ENCODE peak calls at places on chromosomes 4 and X, in nine cellular contexts. One of them, this sample, is unnamed.
A peak's percentile ranks its signal among the peaks of the same experiment; 100 is the strongest.

GRCh38 chr4:86942185-86942666 is 7.4 kb downstream of the AFF1 start:
- DNase-seq in posterior cingulate gyrus: no peak
- DNase-seq in AG08395: no peak
- DNase-seq in activated CD4-positive, CD25-positive, alpha-beta regulatory T cell treated with anti-CD3 and anti-CD28 coated beads, Interleukin-2, amount 50 U/mL, for 16 hours: no peak
- DNase-seq in heart right ventricle: no peak
- DNase-seq in AG08396: no peak
- DNase-seq in RPMI8226: no peak
- DNase-seq in right atrium auricular region: no peak
- DNase-seq in activated CD4-positive, alpha-beta T cell treated with anti-CD3 and anti-CD28 coated beads for 24 hours: no peak
- DNase-seq in this sample: no peak

GRCh38 chr4:4541040-4541631 is 712 bp downstream of the STX18 start:
- DNase-seq in posterior cingulate gyrus: no peak
- DNase-seq in AG08395: peak; percentile 50
- DNase-seq in activated CD4-positive, CD25-positive, alpha-beta regulatory T cell treated with anti-CD3 and anti-CD28 coated beads, Interleukin-2, amount 50 U/mL, for 16 hours: no peak
- DNase-seq in heart right ventricle: no peak
- DNase-seq in AG08396: peak; percentile 65
- DNase-seq in RPMI8226: peak; percentile 15
- DNase-seq in right atrium auricular region: no peak
- DNase-seq in activated CD4-positive, alpha-beta T cell treated with anti-CD3 and anti-CD28 coated beads for 24 hours: peak; percentile 3
- DNase-seq in this sample: peak; percentile 61

GRCh38 chrX:54807524-54808108 is at the start of gene MAGED2:
- DNase-seq in posterior cingulate gyrus: peak; percentile 20
- DNase-seq in AG08395: peak; percentile 14
- DNase-seq in activated CD4-positive, CD25-positive, alpha-beta regulatory T cell treated with anti-CD3 and anti-CD28 coated beads, Interleukin-2, amount 50 U/mL, for 16 hours: no peak
- DNase-seq in heart right ventricle: peak; percentile 38
- DNase-seq in AG08396: peak; percentile 31
- DNase-seq in RPMI8226: peak; percentile 12
- DNase-seq in right atrium auricular region: no peak
- DNase-seq in activated CD4-positive, alpha-beta T cell treated with anti-CD3 and anti-CD28 coated beads for 24 hours: no peak
- DNase-seq in this sample: no peak

GRCh38 chrX:3699841-3700381 is 13.5 kb downstream of the PRKX start:
- DNase-seq in posterior cingulate gyrus: no peak
- DNase-seq in AG08395: no peak
- DNase-seq in activated CD4-positive, CD25-positive, alpha-beta regulatory T cell treated with anti-CD3 and anti-CD28 coated beads, Interleukin-2, amount 50 U/mL, for 16 hours: no peak
- DNase-seq in heart right ventricle: no peak
- DNase-seq in AG08396: no peak
- DNase-seq in RPMI8226: peak; percentile 36
- DNase-seq in right atrium auricular region: no peak
- DNase-seq in activated CD4-positive, alpha-beta T cell treated with anti-CD3 and anti-CD28 coated beads for 24 hours: no peak
- DNase-seq in this sample: no peak

GRCh38 chr4:188887905-188888304 is 748.7 kb downstream of the TRIML1 start:
- DNase-seq in posterior cingulate gyrus: no peak
- DNase-seq in AG08395: no peak
- DNase-seq in activated CD4-positive, CD25-positive, alpha-beta regulatory T cell treated with anti-CD3 and anti-CD28 coated beads, Interleukin-2, amount 50 U/mL, for 16 hours: no peak
- DNase-seq in heart right ventricle: no peak
- DNase-seq in AG08396: no peak
- DNase-seq in RPMI8226: no peak
- DNase-seq in right atrium auricular region: no peak
- DNase-seq in activated CD4-positive, alpha-beta T cell treated with anti-CD3 and anti-CD28 coated beads for 24 hours: no peak
- DNase-seq in this sample: no peak

GRCh38 chrX:123199338-123199737 is 15.3 kb downstream of the GRIA3 start:
- DNase-seq in posterior cingulate gyrus: no peak
- DNase-seq in AG08395: no peak
- DNase-seq in activated CD4-positive, CD25-positive, alpha-beta regulatory T cell treated with anti-CD3 and anti-CD28 coated beads, Interleukin-2, amount 50 U/mL, for 16 hours: no peak
- DNase-seq in heart right ventricle: no peak
- DNase-seq in AG08396: no peak
- DNase-seq in RPMI8226: no peak
- DNase-seq in right atrium auricular region: no peak
- DNase-seq in activated CD4-positive, alpha-beta T cell treated with anti-CD3 and anti-CD28 coated beads for 24 hours: no peak
- DNase-seq in this sample: no peak

GRCh38 chr4:110540606-110541440 is 64.9 kb downstream of the ENPEP start:
- DNase-seq in posterior cingulate gyrus: no peak
- DNase-seq in AG08395: peak; percentile 41
- DNase-seq in activated CD4-positive, CD25-positive, alpha-beta regulatory T cell treated with anti-CD3 and anti-CD28 coated beads, Interleukin-2, amount 50 U/mL, for 16 hours: no peak
- DNase-seq in heart right ventricle: no peak
- DNase-seq in AG08396: no peak
- DNase-seq in RPMI8226: no peak
- DNase-seq in right atrium auricular region: no peak
- DNase-seq in activated CD4-positive, alpha-beta T cell treated with anti-CD3 and anti-CD28 coated beads for 24 hours: no peak
- DNase-seq in this sample: peak; percentile 90

GRCh38 chrX:47613082-47613481 is 6.6 kb downstream of the SYN1 start:
- DNase-seq in posterior cingulate gyrus: peak; percentile 61
- DNase-seq in AG08395: no peak
- DNase-seq in activated CD4-positive, CD25-positive, alpha-beta regulatory T cell treated with anti-CD3 and anti-CD28 coated beads, Interleukin-2, amount 50 U/mL, for 16 hours: no peak
- DNase-seq in heart right ventricle: no peak
- DNase-seq in AG08396: no peak
- DNase-seq in RPMI8226: no peak
- DNase-seq in right atrium auricular region: no peak
- DNase-seq in activated CD4-positive, alpha-beta T cell treated with anti-CD3 and anti-CD28 coated beads for 24 hours: no peak
- DNase-seq in this sample: no peak

GRCh38 chr4:85603437-85604336 is 128.7 kb downstream of the ARHGAP24 start:
- DNase-seq in posterior cingulate gyrus: no peak
- DNase-seq in AG08395: no peak
- DNase-seq in activated CD4-positive, CD25-positive, alpha-beta regulatory T cell treated with anti-CD3 and anti-CD28 coated beads, Interleukin-2, amount 50 U/mL, for 16 hours: no peak
- DNase-seq in heart right ventricle: no peak
- DNase-seq in AG08396: no peak
- DNase-seq in RPMI8226: peak; percentile 43
- DNase-seq in right atrium auricular region: no peak
- DNase-seq in activated CD4-positive, alpha-beta T cell treated with anti-CD3 and anti-CD28 coated beads for 24 hours: no peak
- DNase-seq in this sample: peak; percentile 53

GRCh38 chrX:18998653-18999052 is 14.7 kb upstream of the PHKA2 start:
- DNase-seq in posterior cingulate gyrus: no peak
- DNase-seq in AG08395: no peak
- DNase-seq in activated CD4-positive, CD25-positive, alpha-beta regulatory T cell treated with anti-CD3 and anti-CD28 coated beads, Interleukin-2, amount 50 U/mL, for 16 hours: no peak
- DNase-seq in heart right ventricle: no peak
- DNase-seq in AG08396: no peak
- DNase-seq in RPMI8226: no peak
- DNase-seq in right atrium auricular region: no peak
- DNase-seq in activated CD4-positive, alpha-beta T cell treated with anti-CD3 and anti-CD28 coated beads for 24 hours: no peak
- DNase-seq in this sample: no peak

GRCh38 chr4:127049506-127049905 is 583.3 kb upstream of the INTU start:
- DNase-seq in posterior cingulate gyrus: no peak
- DNase-seq in AG08395: no peak
- DNase-seq in activated CD4-positive, CD25-positive, alpha-beta regulatory T cell treated with anti-CD3 and anti-CD28 coated beads, Interleukin-2, amount 50 U/mL, for 16 hours: no peak
- DNase-seq in heart right ventricle: no peak
- DNase-seq in AG08396: no peak
- DNase-seq in RPMI8226: no peak
- DNase-seq in right atrium auricular region: no peak
- DNase-seq in activated CD4-positive, alpha-beta T cell treated with anti-CD3 and anti-CD28 coated beads for 24 hours: no peak
- DNase-seq in this sample: peak; percentile 49

GRCh38 chrX:10648608-10649007 is 28.2 kb upstream of the MID1 start:
- DNase-seq in posterior cingulate gyrus: no peak
- DNase-seq in AG08395: peak; percentile 38
- DNase-seq in activated CD4-positive, CD25-positive, alpha-beta regulatory T cell treated with anti-CD3 and anti-CD28 coated beads, Interleukin-2, amount 50 U/mL, for 16 hours: no peak
- DNase-seq in heart right ventricle: no peak
- DNase-seq in AG08396: no peak
- DNase-seq in RPMI8226: no peak
- DNase-seq in right atrium auricular region: no peak
- DNase-seq in activated CD4-positive, alpha-beta T cell treated with anti-CD3 and anti-CD28 coated beads for 24 hours: no peak
- DNase-seq in this sample: peak; percentile 76

GRCh38 chr4:153269223-153269990 is 65.2 kb downstream of the TRIM2 start:
- DNase-seq in posterior cingulate gyrus: no peak
- DNase-seq in AG08395: no peak
- DNase-seq in activated CD4-positive, CD25-positive, alpha-beta regulatory T cell treated with anti-CD3 and anti-CD28 coated beads, Interleukin-2, amount 50 U/mL, for 16 hours: no peak
- DNase-seq in heart right ventricle: no peak
- DNase-seq in AG08396: no peak
- DNase-seq in RPMI8226: no peak
- DNase-seq in right atrium auricular region: no peak
- DNase-seq in activated CD4-positive, alpha-beta T cell treated with anti-CD3 and anti-CD28 coated beads for 24 hours: no peak
- DNase-seq in this sample: no peak

GRCh38 chr4:61200195-61200990 is at the start of gene ADGRL3:
- DNase-seq in posterior cingulate gyrus: peak; percentile 71
- DNase-seq in AG08395: no peak
- DNase-seq in activated CD4-positive, CD25-positive, alpha-beta regulatory T cell treated with anti-CD3 and anti-CD28 coated beads, Interleukin-2, amount 50 U/mL, for 16 hours: no peak
- DNase-seq in heart right ventricle: peak; percentile 41
- DNase-seq in AG08396: peak; percentile 20
- DNase-seq in RPMI8226: no peak
- DNase-seq in right atrium auricular region: no peak
- DNase-seq in activated CD4-positive, alpha-beta T cell treated with anti-CD3 and anti-CD28 coated beads for 24 hours: no peak
- DNase-seq in this sample: no peak

GRCh38 chr4:20299515-20299914 is 47.8 kb downstream of the SLIT2 start:
- DNase-seq in posterior cingulate gyrus: no peak
- DNase-seq in AG08395: no peak
- DNase-seq in activated CD4-positive, CD25-positive, alpha-beta regulatory T cell treated with anti-CD3 and anti-CD28 coated beads, Interleukin-2, amount 50 U/mL, for 16 hours: no peak
- DNase-seq in heart right ventricle: no peak
- DNase-seq in AG08396: peak; percentile 23
- DNase-seq in RPMI8226: peak; percentile 4
- DNase-seq in right atrium auricular region: no peak
- DNase-seq in activated CD4-positive, alpha-beta T cell treated with anti-CD3 and anti-CD28 coated beads for 24 hours: no peak
- DNase-seq in this sample: no peak

GRCh38 chr4:76197001-76197743 is 16.5 kb downstream of the SCARB2 start:
- DNase-seq in posterior cingulate gyrus: no peak
- DNase-seq in AG08395: no peak
- DNase-seq in activated CD4-positive, CD25-positive, alpha-beta regulatory T cell treated with anti-CD3 and anti-CD28 coated beads, Interleukin-2, amount 50 U/mL, for 16 hours: no peak
- DNase-seq in heart right ventricle: no peak
- DNase-seq in AG08396: no peak
- DNase-seq in RPMI8226: no peak
- DNase-seq in right atrium auricular region: no peak
- DNase-seq in activated CD4-positive, alpha-beta T cell treated with anti-CD3 and anti-CD28 coated beads for 24 hours: no peak
- DNase-seq in this sample: peak; percentile 51

GRCh38 chr4:27278615-27279014 is 418.0 kb downstream of the STIM2 start:
- DNase-seq in posterior cingulate gyrus: no peak
- DNase-seq in AG08395: peak; percentile 10
- DNase-seq in activated CD4-positive, CD25-positive, alpha-beta regulatory T cell treated with anti-CD3 and anti-CD28 coated beads, Interleukin-2, amount 50 U/mL, for 16 hours: no peak
- DNase-seq in heart right ventricle: no peak
- DNase-seq in AG08396: peak; percentile 4
- DNase-seq in RPMI8226: peak; percentile 28
- DNase-seq in right atrium auricular region: no peak
- DNase-seq in activated CD4-positive, alpha-beta T cell treated with anti-CD3 and anti-CD28 coated beads for 24 hours: no peak
- DNase-seq in this sample: peak; percentile 61

GRCh38 chr4:52982246-52982950 is 120.3 kb downstream of the RASL11B start:
- DNase-seq in posterior cingulate gyrus: no peak
- DNase-seq in AG08395: peak; percentile 67
- DNase-seq in activated CD4-positive, CD25-positive, alpha-beta regulatory T cell treated with anti-CD3 and anti-CD28 coated beads, Interleukin-2, amount 50 U/mL, for 16 hours: no peak
- DNase-seq in heart right ventricle: no peak
- DNase-seq in AG08396: peak; percentile 61
- DNase-seq in RPMI8226: no peak
- DNase-seq in right atrium auricular region: no peak
- DNase-seq in activated CD4-positive, alpha-beta T cell treated with anti-CD3 and anti-CD28 coated beads for 24 hours: no peak
- DNase-seq in this sample: peak; percentile 40

GRCh38 chrX:323721-324628 is 5.4 kb upstream of the GTPBP6 start:
- DNase-seq in posterior cingulate gyrus: peak; percentile 35
- DNase-seq in AG08395: no peak
- DNase-seq in activated CD4-positive, CD25-positive, alpha-beta regulatory T cell treated with anti-CD3 and anti-CD28 coated beads, Interleukin-2, amount 50 U/mL, for 16 hours: no peak
- DNase-seq in heart right ventricle: no peak
- DNase-seq in AG08396: no peak
- DNase-seq in RPMI8226: peak; percentile 78
- DNase-seq in right atrium auricular region: no peak
- DNase-seq in activated CD4-positive, alpha-beta T cell treated with anti-CD3 and anti-CD28 coated beads for 24 hours: no peak
- DNase-seq in this sample: peak; percentile 65

GRCh38 chrX:120604359-120604782 is 470 bp downstream of the MCTS1 start:
- DNase-seq in posterior cingulate gyrus: no peak
- DNase-seq in AG08395: peak; percentile 51
- DNase-seq in activated CD4-positive, CD25-positive, alpha-beta regulatory T cell treated with anti-CD3 and anti-CD28 coated beads, Interleukin-2, amount 50 U/mL, for 16 hours: peak; percentile 0
- DNase-seq in heart right ventricle: no peak
- DNase-seq in AG08396: peak; percentile 28
- DNase-seq in RPMI8226: peak; percentile 39
- DNase-seq in right atrium auricular region: no peak
- DNase-seq in activated CD4-positive, alpha-beta T cell treated with anti-CD3 and anti-CD28 coated beads for 24 hours: no peak
- DNase-seq in this sample: peak; percentile 11

GRCh38 chr4:20253799-20254409 is 2.2 kb downstream of the SLIT2 start:
- DNase-seq in posterior cingulate gyrus: peak; percentile 34
- DNase-seq in AG08395: peak; percentile 49
- DNase-seq in activated CD4-positive, CD25-positive, alpha-beta regulatory T cell treated with anti-CD3 and anti-CD28 coated beads, Interleukin-2, amount 50 U/mL, for 16 hours: no peak
- DNase-seq in heart right ventricle: peak; percentile 39
- DNase-seq in AG08396: peak; percentile 53
- DNase-seq in RPMI8226: no peak
- DNase-seq in right atrium auricular region: no peak
- DNase-seq in activated CD4-positive, alpha-beta T cell treated with anti-CD3 and anti-CD28 coated beads for 24 hours: no peak
- DNase-seq in this sample: peak; percentile 46

GRCh38 chr4:185307136-185307950 is 88.4 kb downstream of the LRP2BP start:
- DNase-seq in posterior cingulate gyrus: no peak
- DNase-seq in AG08395: no peak
- DNase-seq in activated CD4-positive, CD25-positive, alpha-beta regulatory T cell treated with anti-CD3 and anti-CD28 coated beads, Interleukin-2, amount 50 U/mL, for 16 hours: no peak
- DNase-seq in heart right ventricle: no peak
- DNase-seq in AG08396: no peak
- DNase-seq in RPMI8226: peak; percentile 23
- DNase-seq in right atrium auricular region: no peak
- DNase-seq in activated CD4-positive, alpha-beta T cell treated with anti-CD3 and anti-CD28 coated beads for 24 hours: no peak
- DNase-seq in this sample: no peak

GRCh38 chrX:132810964-132811712 is 147.3 kb downstream of the HS6ST2 start:
- DNase-seq in posterior cingulate gyrus: no peak
- DNase-seq in AG08395: no peak
- DNase-seq in activated CD4-positive, CD25-positive, alpha-beta regulatory T cell treated with anti-CD3 and anti-CD28 coated beads, Interleukin-2, amount 50 U/mL, for 16 hours: no peak
- DNase-seq in heart right ventricle: no peak
- DNase-seq in AG08396: no peak
- DNase-seq in RPMI8226: no peak
- DNase-seq in right atrium auricular region: no peak
- DNase-seq in activated CD4-positive, alpha-beta T cell treated with anti-CD3 and anti-CD28 coated beads for 24 hours: no peak
- DNase-seq in this sample: no peak

GRCh38 chrX:130834149-130834548 is 68.9 kb downstream of the ENOX2 start:
- DNase-seq in posterior cingulate gyrus: no peak
- DNase-seq in AG08395: no peak
- DNase-seq in activated CD4-positive, CD25-positive, alpha-beta regulatory T cell treated with anti-CD3 and anti-CD28 coated beads, Interleukin-2, amount 50 U/mL, for 16 hours: no peak
- DNase-seq in heart right ventricle: no peak
- DNase-seq in AG08396: no peak
- DNase-seq in RPMI8226: no peak
- DNase-seq in right atrium auricular region: no peak
- DNase-seq in activated CD4-positive, alpha-beta T cell treated with anti-CD3 and anti-CD28 coated beads for 24 hours: no peak
- DNase-seq in this sample: no peak